ENCODE peak calls at places on chromosomes 13 and 19, in nine cellular contexts. One of them, this sample, is unnamed.

GRCh38 chr19:2361259-2362038 is 1.4 kb downstream of the TMPRSS9 start:
- DNase-seq in neural progenitor cell: no peak
- DNase-seq in GM23338: no peak
- DNase-seq in hepatocyte: no peak
- DNase-seq in SK-N-SH: peak
- DNase-seq in HCT116: no peak
- DNase-seq in GM23248: peak
- DNase-seq in PC-3: no peak
- DNase-seq in MM.1S: no peak
- DNase-seq in this sample: no peak

GRCh38 chr19:4264812-4265211 is 14.3 kb upstream of the SHD start:
- DNase-seq in neural progenitor cell: no peak
- DNase-seq in GM23338: no peak
- DNase-seq in hepatocyte: no peak
- DNase-seq in SK-N-SH: no peak
- DNase-seq in HCT116: no peak
- DNase-seq in GM23248: no peak
- DNase-seq in PC-3: no peak
- DNase-seq in MM.1S: no peak
- DNase-seq in this sample: no peak

GRCh38 chr19:13842294-13843103 is 34.4 kb upstream of the NANOS3 start:
- DNase-seq in neural progenitor cell: peak
- DNase-seq in GM23338: no peak
- DNase-seq in hepatocyte: peak
- DNase-seq in SK-N-SH: peak
- DNase-seq in HCT116: no peak
- DNase-seq in GM23248: peak
- DNase-seq in PC-3: peak
- DNase-seq in MM.1S: peak
- DNase-seq in this sample: peak

GRCh38 chr13:95644611-95645052 is at the start of gene DZIP1:
- DNase-seq in neural progenitor cell: peak
- DNase-seq in GM23338: peak
- DNase-seq in hepatocyte: peak
- DNase-seq in SK-N-SH: peak
- DNase-seq in HCT116: no peak
- DNase-seq in GM23248: peak
- DNase-seq in PC-3: peak
- DNase-seq in MM.1S: peak
- DNase-seq in this sample: no peak

GRCh38 chr19:40147693-40148347 is 43.4 kb upstream of the MAP3K10 start:
- DNase-seq in neural progenitor cell: no peak
- DNase-seq in GM23338: peak
- DNase-seq in hepatocyte: no peak
- DNase-seq in SK-N-SH: no peak
- DNase-seq in HCT116: no peak
- DNase-seq in GM23248: peak
- DNase-seq in PC-3: peak
- DNase-seq in MM.1S: peak
- DNase-seq in this sample: no peak

GRCh38 chr19:3175761-3176714 is 2.5 kb upstream of the S1PR4 start:
- DNase-seq in neural progenitor cell: no peak
- DNase-seq in GM23338: no peak
- DNase-seq in hepatocyte: peak
- DNase-seq in SK-N-SH: no peak
- DNase-seq in HCT116: peak
- DNase-seq in GM23248: peak
- DNase-seq in PC-3: peak
- DNase-seq in MM.1S: no peak
- DNase-seq in this sample: no peak

GRCh38 chr19:344625-345319 is at the start of gene MIER2:
- DNase-seq in neural progenitor cell: peak
- DNase-seq in GM23338: peak
- DNase-seq in hepatocyte: peak
- DNase-seq in SK-N-SH: peak
- DNase-seq in HCT116: peak
- DNase-seq in GM23248: peak
- DNase-seq in PC-3: peak
- DNase-seq in MM.1S: no peak
- DNase-seq in this sample: peak

GRCh38 chr19:38952395-38953165 is 21.8 kb downstream of the MRPS12 start:
- DNase-seq in neural progenitor cell: peak
- DNase-seq in GM23338: peak
- DNase-seq in hepatocyte: peak
- DNase-seq in SK-N-SH: no peak
- DNase-seq in HCT116: no peak
- DNase-seq in GM23248: no peak
- DNase-seq in PC-3: peak
- DNase-seq in MM.1S: peak
- DNase-seq in this sample: peak

GRCh38 chr19:37877147-37877546 is 29.2 kb downstream of the WDR87 start:
- DNase-seq in neural progenitor cell: no peak
- DNase-seq in GM23338: no peak
- DNase-seq in hepatocyte: no peak
- DNase-seq in SK-N-SH: no peak
- DNase-seq in HCT116: no peak
- DNase-seq in GM23248: no peak
- DNase-seq in PC-3: no peak
- DNase-seq in MM.1S: no peak
- DNase-seq in this sample: no peak

GRCh38 chr13:109869312-109870237 is 83.2 kb upstream of the IRS2 start:
- DNase-seq in neural progenitor cell: no peak
- DNase-seq in GM23338: peak
- DNase-seq in hepatocyte: no peak
- DNase-seq in SK-N-SH: peak
- DNase-seq in HCT116: no peak
- DNase-seq in GM23248: peak
- DNase-seq in PC-3: no peak
- DNase-seq in MM.1S: no peak
- DNase-seq in this sample: no peak

GRCh38 chr19:2623743-2624142 is 78.8 kb downstream of the GNG7 start:
- DNase-seq in neural progenitor cell: no peak
- DNase-seq in GM23338: no peak
- DNase-seq in hepatocyte: no peak
- DNase-seq in SK-N-SH: no peak
- DNase-seq in HCT116: no peak
- DNase-seq in GM23248: no peak
- DNase-seq in PC-3: no peak
- DNase-seq in MM.1S: no peak
- DNase-seq in this sample: peak

GRCh38 chr13:52744842-52745241 is 5.2 kb upstream of the CNMD start:
- DNase-seq in neural progenitor cell: no peak
- DNase-seq in GM23338: no peak
- DNase-seq in hepatocyte: no peak
- DNase-seq in SK-N-SH: no peak
- DNase-seq in HCT116: no peak
- DNase-seq in GM23248: no peak
- DNase-seq in PC-3: no peak
- DNase-seq in MM.1S: no peak
- DNase-seq in this sample: no peak

GRCh38 chr19:18488403-18488723 is 33.5 kb downstream of the ELL start:
- DNase-seq in neural progenitor cell: no peak
- DNase-seq in GM23338: no peak
- DNase-seq in hepatocyte: no peak
- DNase-seq in SK-N-SH: peak
- DNase-seq in HCT116: no peak
- DNase-seq in GM23248: peak
- DNase-seq in PC-3: peak
- DNase-seq in MM.1S: no peak
- DNase-seq in this sample: no peak
- TF ChIP-seq EZH2phosphoT487 in neural progenitor cell: no peak
- TF ChIP-seq EZH2phosphoT487 in GM23338: no peak
- TF ChIP-seq EZH2phosphoT487 in hepatocyte: no peak
- TF ChIP-seq EZH2phosphoT487 in SK-N-SH: no peak
- TF ChIP-seq EZH2phosphoT487 in HCT116: no peak
- TF ChIP-seq EZH2phosphoT487 in GM23248: no peak
- TF ChIP-seq EZH2phosphoT487 in PC-3: no peak
- TF ChIP-seq EZH2phosphoT487 in MM.1S: no peak
- TF ChIP-seq EZH2phosphoT487 in this sample: no peak

GRCh38 chr19:56139847-56140582 is 1.1 kb upstream of the ZNF444 start:
- DNase-seq in neural progenitor cell: no peak
- DNase-seq in GM23338: no peak
- DNase-seq in hepatocyte: no peak
- DNase-seq in SK-N-SH: no peak
- DNase-seq in HCT116: no peak
- DNase-seq in GM23248: peak
- DNase-seq in PC-3: no peak
- DNase-seq in MM.1S: no peak
- DNase-seq in this sample: no peak
- H2AFZ ChIP-seq in neural progenitor cell: peak
- H2AFZ ChIP-seq in GM23338: peak
- H2AFZ ChIP-seq in hepatocyte: peak
- H2AFZ ChIP-seq in SK-N-SH: peak
- H2AFZ ChIP-seq in HCT116: peak
- H2AFZ ChIP-seq in GM23248: peak
- H2AFZ ChIP-seq in PC-3: peak
- H2AFZ ChIP-seq in MM.1S: peak
- H2AFZ ChIP-seq in this sample: peak

DNA sequence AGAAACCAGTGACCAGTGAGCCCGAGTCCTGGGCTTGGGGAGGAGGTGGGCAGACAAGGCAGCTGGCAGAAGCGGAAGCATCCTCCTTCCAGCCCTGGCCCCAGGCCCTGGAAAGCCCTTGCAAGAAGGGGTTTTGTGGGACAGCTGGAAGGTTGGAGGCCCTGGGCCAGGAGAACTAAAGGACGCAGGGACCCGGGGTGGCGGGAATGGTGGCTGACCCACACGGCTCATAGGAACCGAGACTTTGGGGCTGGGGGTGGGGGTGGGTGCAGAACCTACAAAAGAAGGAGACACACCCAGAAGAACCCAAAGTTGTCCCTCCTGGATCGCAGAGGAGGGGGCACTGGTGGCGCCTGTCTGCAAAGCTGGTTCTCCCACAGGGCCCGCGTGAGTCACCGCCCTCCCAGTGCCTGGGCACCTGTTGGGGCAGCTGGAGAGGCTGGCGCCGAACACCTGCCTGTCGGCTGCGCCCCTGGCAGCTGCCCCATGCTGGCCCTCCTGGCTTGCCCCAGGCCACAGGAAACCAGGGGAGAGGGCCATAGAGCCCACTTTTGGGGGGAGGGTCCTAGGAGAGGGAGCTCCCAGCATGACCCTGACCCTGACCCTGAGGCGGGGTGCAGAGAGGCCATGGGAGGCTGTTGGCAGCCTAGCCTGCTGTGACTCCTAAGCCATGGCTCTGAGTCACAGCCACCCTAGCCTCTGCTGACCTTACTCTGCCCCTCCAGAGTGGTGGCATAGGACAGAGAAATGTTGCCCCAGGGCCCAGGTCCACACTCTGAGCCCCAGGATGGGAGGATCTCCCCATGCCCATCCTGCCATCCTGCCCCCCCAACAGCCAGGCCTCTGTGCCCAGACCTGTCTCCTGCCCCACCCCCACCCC is 768 bp downstream of the DMPK start:
- DNase-seq in neural progenitor cell: no peak
- DNase-seq in GM23338: no peak
- DNase-seq in hepatocyte: no peak
- DNase-seq in SK-N-SH: no peak
- DNase-seq in HCT116: no peak
- DNase-seq in GM23248: peak
- DNase-seq in PC-3: peak
- DNase-seq in MM.1S: no peak
- DNase-seq in this sample: no peak
- TF ChIP-seq EZH2phosphoT487 in neural progenitor cell: no peak
- TF ChIP-seq EZH2phosphoT487 in GM23338: no peak
- TF ChIP-seq EZH2phosphoT487 in hepatocyte: no peak
- TF ChIP-seq EZH2phosphoT487 in SK-N-SH: no peak
- TF ChIP-seq EZH2phosphoT487 in HCT116: no peak
- TF ChIP-seq EZH2phosphoT487 in GM23248: no peak
- TF ChIP-seq EZH2phosphoT487 in PC-3: no peak
- TF ChIP-seq EZH2phosphoT487 in MM.1S: no peak
- TF ChIP-seq EZH2phosphoT487 in this sample: no peak

DNA sequence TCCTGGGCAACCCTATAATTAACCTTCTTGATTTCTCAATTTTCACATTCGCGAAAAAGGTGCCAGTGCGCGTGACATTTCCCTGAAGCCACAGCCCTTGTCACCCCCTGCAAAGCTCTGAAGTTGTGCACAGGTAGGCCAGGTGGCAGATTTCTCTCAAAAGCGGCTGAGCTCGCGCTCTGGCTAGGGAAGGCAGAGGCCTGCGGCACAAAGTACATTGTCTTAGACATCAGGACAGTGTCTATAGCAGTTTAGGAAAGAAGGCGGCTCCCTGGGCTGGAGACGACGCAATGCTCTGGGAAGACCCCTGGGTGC is 42.9 kb upstream of the ZNF14 start:
- DNase-seq in neural progenitor cell: no peak
- DNase-seq in GM23338: no peak
- DNase-seq in hepatocyte: no peak
- DNase-seq in SK-N-SH: no peak
- DNase-seq in HCT116: no peak
- DNase-seq in GM23248: no peak
- DNase-seq in PC-3: no peak
- DNase-seq in MM.1S: peak
- DNase-seq in this sample: no peak
- H2AFZ ChIP-seq in neural progenitor cell: peak
- H2AFZ ChIP-seq in GM23338: peak
- H2AFZ ChIP-seq in hepatocyte: peak
- H2AFZ ChIP-seq in SK-N-SH: peak
- H2AFZ ChIP-seq in HCT116: no peak
- H2AFZ ChIP-seq in GM23248: peak
- H2AFZ ChIP-seq in PC-3: peak
- H2AFZ ChIP-seq in MM.1S: peak
- H2AFZ ChIP-seq in this sample: peak

GRCh38 chr13:29859971-29860370 is 9.6 kb upstream of the UBL3 start:
- DNase-seq in neural progenitor cell: no peak
- DNase-seq in GM23338: no peak
- DNase-seq in hepatocyte: no peak
- DNase-seq in SK-N-SH: no peak
- DNase-seq in HCT116: no peak
- DNase-seq in GM23248: peak
- DNase-seq in PC-3: peak
- DNase-seq in MM.1S: no peak
- DNase-seq in this sample: no peak

GRCh38 chr13:29865934-29866333 is 15.5 kb upstream of the UBL3 start:
- DNase-seq in neural progenitor cell: no peak
- DNase-seq in GM23338: no peak
- DNase-seq in hepatocyte: no peak
- DNase-seq in SK-N-SH: no peak
- DNase-seq in HCT116: no peak
- DNase-seq in GM23248: no peak
- DNase-seq in PC-3: no peak
- DNase-seq in MM.1S: no peak
- DNase-seq in this sample: no peak

GRCh38 chr13:29858667-29859066 is 8.2 kb upstream of the UBL3 start:
- DNase-seq in neural progenitor cell: no peak
- DNase-seq in GM23338: no peak
- DNase-seq in hepatocyte: no peak
- DNase-seq in SK-N-SH: no peak
- DNase-seq in HCT116: no peak
- DNase-seq in GM23248: peak
- DNase-seq in PC-3: no peak
- DNase-seq in MM.1S: no peak
- DNase-seq in this sample: no peak

GRCh38 chr13:29858231-29858630 is 7.8 kb upstream of the UBL3 start:
- DNase-seq in neural progenitor cell: no peak
- DNase-seq in GM23338: no peak
- DNase-seq in hepatocyte: no peak
- DNase-seq in SK-N-SH: no peak
- DNase-seq in HCT116: no peak
- DNase-seq in GM23248: peak
- DNase-seq in PC-3: no peak
- DNase-seq in MM.1S: no peak
- DNase-seq in this sample: no peak

GRCh38 chr13:29861694-29862110 is 11.3 kb upstream of the UBL3 start:
- DNase-seq in neural progenitor cell: no peak
- DNase-seq in GM23338: no peak
- DNase-seq in hepatocyte: peak
- DNase-seq in SK-N-SH: no peak
- DNase-seq in HCT116: no peak
- DNase-seq in GM23248: peak
- DNase-seq in PC-3: peak
- DNase-seq in MM.1S: no peak
- DNase-seq in this sample: no peak
- TF ChIP-seq EZH2phosphoT487 in neural progenitor cell: no peak
- TF ChIP-seq EZH2phosphoT487 in GM23338: no peak
- TF ChIP-seq EZH2phosphoT487 in hepatocyte: no peak
- TF ChIP-seq EZH2phosphoT487 in SK-N-SH: no peak
- TF ChIP-seq EZH2phosphoT487 in HCT116: no peak
- TF ChIP-seq EZH2phosphoT487 in GM23248: no peak
- TF ChIP-seq EZH2phosphoT487 in PC-3: no peak
- TF ChIP-seq EZH2phosphoT487 in MM.1S: no peak
- TF ChIP-seq EZH2phosphoT487 in this sample: no peak

This sample was measured in OCI-LY7.